ENCODE peak calls at places on chromosome 20, in six cellular contexts. T, K, P, N, R and F are unnamed samples.

GRCh38 chr20:62067547-62068260 is 2.0 kb upstream of the TAF4 start:
- DNase-seq in P (no peak), N (no peak), K (no peak), T (no peak), R (no peak), F (no peak)

GRCh38 chr20:64077094-64077493 is 2.2 kb downstream of the RGS19 start:
- DNase-seq in K (no peak), R (peak), P (no peak), T (no peak), N (no peak), F (no peak)

GRCh38 chr20:15155848-15156401 is 818.5 kb upstream of the FLRT3 start:
- DNase-seq in R (no peak), K (no peak), N (no peak), T (no peak), P (no peak), F (no peak)

GRCh38 chr20:57848282-57848681 is 138.5 kb upstream of the PMEPA1 start:
- DNase-seq in T (no peak), N (no peak), P (no peak), R (no peak), K (no peak), F (no peak)

GRCh38 chr20:19407731-19408130 is 195.3 kb downstream of the SLC24A3 start:
- DNase-seq in R (no peak), N (no peak), T (no peak), P (no peak), K (peak), F (no peak)

GRCh38 chr20:61799928-61800327 is 265.8 kb downstream of the TAF4 start:
- DNase-seq in R (no peak), N (no peak), P (no peak), K (no peak), T (no peak), F (no peak)

GRCh38 chr20:56360899-56361199 is 2.1 kb downstream of the FAM210B start:
- DNase-seq in T (no peak), K (no peak), R (no peak), N (no peak), P (no peak), F (no peak)

GRCh38 chr20:16216227-16217210 is 356.7 kb downstream of the KIF16B start:
- DNase-seq in R (no peak), T (no peak), N (no peak), P (no peak), K (no peak), F (no peak)